ENCODE peak calls at places on chromosomes 5 and 9, in eight cellular contexts. C, O, X, R, L, K, H and J are unnamed samples.

GRCh38 chr9:37032713-37033112 is 1.4 kb downstream of the PAX5 start:
- DNase-seq in C (no peak), O (no peak), X (no peak), R (no peak), L (no peak), K (no peak), H (no peak), J (no peak)

GRCh38 chr5:60299944-60300343 is 400.0 kb downstream of the DEPDC1B start:
- DNase-seq in C (no peak), O (no peak), X (no peak), R (no peak), L (no peak), K (no peak), H (no peak), J (no peak)

GRCh38 chr5:131068893-131069643 is 96.0 kb downstream of the HINT1 start:
- DNase-seq in C (no peak), O (no peak), X (no peak), R (no peak), L (no peak), K (no peak), H (no peak), J (no peak)

GRCh38 chr5:89601880-89602279 is 718.9 kb upstream of the MEF2C start:
- DNase-seq in C (no peak), O (no peak), X (no peak), R (no peak), L (no peak), K (no peak), H (no peak), J (no peak)

GRCh38 chr9:131593936-131594665 is 48.8 kb downstream of the PRRT1B start:
- DNase-seq in C (no peak), O (no peak), X (no peak), R (no peak), L (no peak), K (no peak), H (no peak), J (no peak)

GRCh38 chr5:149549461-149550266 is 1.6 kb downstream of the CSNK1A1 start:
- DNase-seq in C (no peak), O (peak; percentile 74), X (peak; percentile 64), R (peak; percentile 86), L (no peak), K (peak; percentile 71), H (no peak), J (peak; percentile 22)

GRCh38 chr5:82793808-82794419 is 283.3 kb downstream of the TMEM167A start:
- DNase-seq in C (no peak), O (peak; percentile 60), X (peak; percentile 26), R (peak; percentile 21), L (peak; percentile 31), K (peak; percentile 26), H (no peak), J (no peak)

GRCh38 chr9:90870646-90871326 is 69.2 kb downstream of the SYK start:
- DNase-seq in C (no peak), O (peak; percentile 65), X (peak; percentile 27), R (peak; percentile 25), L (peak; percentile 34), K (peak; percentile 55), H (no peak), J (no peak)

GRCh38 chr9:35114921-35115341 is 731 bp downstream of the ATOSB start:
- DNase-seq in C (peak; percentile 86), O (peak; percentile 78), X (no peak), R (no peak), L (peak; percentile 59), K (peak; percentile 58), H (no peak), J (peak; percentile 46)

GRCh38 chr5:148186248-148187003 is 16.4 kb upstream of the SPINK6 start:
- DNase-seq in C (no peak), O (no peak), X (no peak), R (no peak), L (no peak), K (no peak), H (no peak), J (peak; percentile 9)

GRCh38 chr9:4517274-4517673 is 27.0 kb downstream of the SLC1A1 start:
- DNase-seq in C (no peak), O (no peak), X (no peak), R (no peak), L (no peak), K (no peak), H (no peak), J (no peak)

GRCh38 chr5:154542581-154542980 is 64.6 kb upstream of the HAND1 start:
- DNase-seq in C (no peak), O (no peak), X (no peak), R (no peak), L (no peak), K (no peak), H (no peak), J (peak; percentile 58)

GRCh38 chr5:135162661-135163265 is 128.7 kb upstream of the PITX1 start:
- DNase-seq in C (no peak), O (no peak), X (no peak), R (peak; percentile 38), L (no peak), K (no peak), H (no peak), J (no peak)

GRCh38 chr5:73274870-73275756 is 102.1 kb downstream of the TMEM174 start:
- DNase-seq in C (no peak), O (peak; percentile 53), X (no peak), R (no peak), L (no peak), K (no peak), H (no peak), J (peak; percentile 75)

GRCh38 chr5:169265888-169266287 is 35.1 kb downstream of the SLIT3 start:
- DNase-seq in C (no peak), O (no peak), X (no peak), R (no peak), L (no peak), K (peak; percentile 8), H (no peak), J (no peak)

GRCh38 chr5:169272111-169272510 is 28.8 kb downstream of the SLIT3 start:
- DNase-seq in C (no peak), O (no peak), X (no peak), R (no peak), L (no peak), K (no peak), H (no peak), J (no peak)

GRCh38 chr5:169270827-169271226 is 30.1 kb downstream of the SLIT3 start:
- DNase-seq in C (no peak), O (no peak), X (no peak), R (no peak), L (no peak), K (no peak), H (no peak), J (no peak)

GRCh38 chr5:169263591-169263990 is 37.3 kb downstream of the SLIT3 start:
- DNase-seq in C (no peak), O (no peak), X (no peak), R (no peak), L (no peak), K (no peak), H (no peak), J (no peak)

GRCh38 chr5:169268019-169268418 is 32.9 kb downstream of the SLIT3 start:
- DNase-seq in C (no peak), O (no peak), X (no peak), R (no peak), L (no peak), K (no peak), H (no peak), J (no peak)
- H3K9me3 ChIP-seq in C (no peaks in the 10 kb centered on the region), O (no peaks in the 10 kb centered on the region), X (no peaks in the 10 kb centered on the region), R (no peaks in the 10 kb centered on the region), L (no peaks in the 10 kb centered on the region), K (no peaks in the 10 kb centered on the region), H (no peaks in the 10 kb centered on the region), J (no peaks in the 10 kb centered on the region)

GRCh38 chr9:129335456-129336129 is 157.5 kb upstream of the IER5L start:
- DNase-seq in C (no peak), O (peak; percentile 65), X (no peak), R (no peak), L (peak; percentile 41), K (no peak), H (no peak), J (no peak)

GRCh38 chr9:129336130-129336528 is 158.1 kb upstream of the IER5L start:
- DNase-seq in C (no peak), O (no peak), X (no peak), R (no peak), L (no peak), K (no peak), H (no peak), J (no peak)

GRCh38 chr9:129333961-129334743 is 156.1 kb upstream of the IER5L start:
- DNase-seq in C (peak; percentile 96), O (peak; percentile 94), X (peak; percentile 93), R (peak; percentile 94), L (peak; percentile 94), K (peak; percentile 93), H (peak; percentile 62), J (peak; percentile 76)

GRCh38 chr9:129333613-129333960 is 155.5 kb upstream of the IER5L start:
- DNase-seq in C (no peak), O (no peak), X (peak; percentile 51), R (peak; percentile 31), L (peak; percentile 44), K (no peak), H (no peak), J (no peak)

DNA sequence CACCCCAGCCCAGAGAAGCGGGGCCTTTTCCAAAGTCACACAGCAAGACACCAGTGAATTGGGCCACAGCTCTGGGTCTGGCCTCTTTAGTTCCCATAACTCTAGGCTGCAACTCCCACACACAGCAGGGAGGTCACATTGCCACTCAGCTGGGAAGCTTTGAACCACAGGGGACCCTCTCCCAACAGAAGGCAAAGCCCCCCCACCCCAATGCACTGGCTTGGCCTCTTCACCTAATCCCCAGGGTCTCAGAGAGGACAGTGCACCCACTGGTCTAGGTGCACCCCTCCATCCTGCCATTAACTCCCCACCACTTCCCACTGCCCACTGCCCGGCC is 156.7 kb upstream of the IER5L start:
- DNase-seq in C (no peak), O (no peak), X (no peak), R (no peak), L (no peak), K (no peak), H (no peak), J (no peak)
- H3K4me3 ChIP-seq in C (peak overlapping the region; percentile 28), O (peak overlapping the region; percentile 8), X (peak overlapping the region; percentile 52), R (peak overlapping the region; percentile 65), L (no peak overlapping the region), K (no peak overlapping the region), H (peak overlapping the region; percentile 38), J (no peak overlapping the region)

DNA sequence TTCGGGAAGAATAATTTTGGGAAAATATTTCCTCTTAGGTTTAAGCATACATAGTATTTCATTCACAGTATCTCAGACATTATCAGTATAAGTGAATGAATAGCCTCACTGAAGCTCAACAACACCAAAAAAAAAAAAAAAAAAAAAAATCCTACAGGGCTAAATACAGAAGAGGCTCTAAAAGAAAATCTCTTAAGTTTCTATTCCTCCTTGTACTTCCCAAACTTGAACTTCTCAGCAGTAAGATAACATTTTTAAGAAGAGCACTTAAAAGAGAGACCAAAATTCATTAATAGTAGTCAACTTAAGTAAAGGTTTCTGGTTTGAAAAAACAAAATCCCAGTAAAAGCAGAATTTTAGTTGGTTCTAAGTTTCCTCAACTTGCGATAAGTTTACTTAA is 9.2 kb downstream of the C9orf72 start:
- DNase-seq in C (no peak), O (no peak), X (no peak), R (no peak), L (no peak), K (no peak), H (no peak), J (no peak)
- H3K9me3 ChIP-seq in C (no peaks in the 10 kb centered on the region), O (no peaks in the 10 kb centered on the region), X (no peaks in the 10 kb centered on the region), R (no peaks in the 10 kb centered on the region), L (no peaks in the 10 kb centered on the region), K (no peaks in the 10 kb centered on the region), H (no peaks in the 10 kb centered on the region), J (no peaks in the 10 kb centered on the region)

GRCh38 chr5:115179068-115179958 is 9.6 kb upstream of the TRIM36 start:
- DNase-seq in C (peak; percentile 69), O (no peak), X (no peak), R (no peak), L (no peak), K (peak; percentile 77), H (no peak), J (peak; percentile 16)
- H3K4me3 ChIP-seq in C (peak overlapping the region; percentile 65), O (peak overlapping the region; percentile 55), X (no peak overlapping the region), R (peak overlapping the region; percentile 69), L (no peak overlapping the region), K (peak overlapping the region; percentile 55), H (peak overlapping the region; percentile 51), J (peak overlapping the region; percentile 43)